ENCODE peak calls at places on chromosome 16, in eight cellular contexts. One of them, this sample, is unnamed.

GRCh38 chr16:30949655-30950515 is 1.0 kb downstream of the ORAI3 start:
- DNase-seq in NCI-H1436 treated with DMSO at 0.1 percent for 48 hours: no peak
- DNase-seq in activated T-cell treated with anti-CD3 and anti-CD28 coated beads for 4 hours: no peak
- DNase-seq in PC-9: peak
- DNase-seq in NCI-H1092 treated with DMSO at 0.1 percent for 48 hours: no peak
- DNase-seq in ureter: peak
- DNase-seq in aorta: peak
- DNase-seq in mesothelial cell of epicardium: no peak
- DNase-seq in this sample: no peak

GRCh38 chr16:85704900-85705846 is 16.4 kb upstream of the GINS2 start:
- DNase-seq in activated T-cell treated with anti-CD3 and anti-CD28 coated beads for 4 hours: no peak
- DNase-seq in NCI-H1436 treated with DMSO at 0.1 percent for 48 hours: no peak
- DNase-seq in aorta: no peak
- DNase-seq in ureter: no peak
- DNase-seq in NCI-H1092 treated with DMSO at 0.1 percent for 48 hours: no peak
- DNase-seq in mesothelial cell of epicardium: no peak
- DNase-seq in PC-9: no peak
- DNase-seq in this sample: no peak

GRCh38 chr16:57531635-57532220 is 4.6 kb downstream of the CCDC102A start:
- DNase-seq in NCI-H1092 treated with DMSO at 0.1 percent for 48 hours: no peak
- DNase-seq in aorta: peak
- DNase-seq in NCI-H1436 treated with DMSO at 0.1 percent for 48 hours: no peak
- DNase-seq in ureter: peak
- DNase-seq in mesothelial cell of epicardium: no peak
- DNase-seq in PC-9: no peak
- DNase-seq in activated T-cell treated with anti-CD3 and anti-CD28 coated beads for 4 hours: no peak
- DNase-seq in this sample: no peak

GRCh38 chr16:25747160-25747758 is 55.5 kb downstream of the HS3ST4 start:
- DNase-seq in activated T-cell treated with anti-CD3 and anti-CD28 coated beads for 4 hours: no peak
- DNase-seq in aorta: no peak
- DNase-seq in NCI-H1436 treated with DMSO at 0.1 percent for 48 hours: no peak
- DNase-seq in mesothelial cell of epicardium: peak
- DNase-seq in PC-9: peak
- DNase-seq in ureter: no peak
- DNase-seq in NCI-H1092 treated with DMSO at 0.1 percent for 48 hours: no peak
- DNase-seq in this sample: no peak

GRCh38 chr16:12158428-12158827 is 181.9 kb downstream of the SNX29 start:
- DNase-seq in activated T-cell treated with anti-CD3 and anti-CD28 coated beads for 4 hours: no peak
- DNase-seq in ureter: no peak
- DNase-seq in mesothelial cell of epicardium: no peak
- DNase-seq in PC-9: no peak
- DNase-seq in NCI-H1092 treated with DMSO at 0.1 percent for 48 hours: no peak
- DNase-seq in aorta: no peak
- DNase-seq in NCI-H1436 treated with DMSO at 0.1 percent for 48 hours: no peak
- DNase-seq in this sample: no peak

GRCh38 chr16:89422905-89423630 is 67.3 kb downstream of the ANKRD11 start:
- DNase-seq in ureter: no peak
- DNase-seq in PC-9: no peak
- DNase-seq in NCI-H1436 treated with DMSO at 0.1 percent for 48 hours: no peak
- DNase-seq in aorta: no peak
- DNase-seq in activated T-cell treated with anti-CD3 and anti-CD28 coated beads for 4 hours: peak
- DNase-seq in NCI-H1092 treated with DMSO at 0.1 percent for 48 hours: no peak
- DNase-seq in mesothelial cell of epicardium: no peak
- DNase-seq in this sample: peak

GRCh38 chr16:87445486-87445885 is 47.3 kb downstream of the ZCCHC14 start:
- DNase-seq in PC-9: no peak
- DNase-seq in NCI-H1092 treated with DMSO at 0.1 percent for 48 hours: no peak
- DNase-seq in NCI-H1436 treated with DMSO at 0.1 percent for 48 hours: no peak
- DNase-seq in activated T-cell treated with anti-CD3 and anti-CD28 coated beads for 4 hours: no peak
- DNase-seq in ureter: no peak
- DNase-seq in aorta: no peak
- DNase-seq in mesothelial cell of epicardium: no peak
- DNase-seq in this sample: no peak

GRCh38 chr16:48385272-48385953 is at the start of gene SIAH1:
- DNase-seq in aorta: peak
- DNase-seq in NCI-H1436 treated with DMSO at 0.1 percent for 48 hours: no peak
- DNase-seq in ureter: peak
- DNase-seq in activated T-cell treated with anti-CD3 and anti-CD28 coated beads for 4 hours: peak
- DNase-seq in NCI-H1092 treated with DMSO at 0.1 percent for 48 hours: peak
- DNase-seq in mesothelial cell of epicardium: peak
- DNase-seq in PC-9: peak
- DNase-seq in this sample: peak

GRCh38 chr16:82034981-82035612 is at the start of gene HSD17B2:
- DNase-seq in ureter: peak
- DNase-seq in mesothelial cell of epicardium: no peak
- DNase-seq in PC-9: no peak
- DNase-seq in NCI-H1436 treated with DMSO at 0.1 percent for 48 hours: no peak
- DNase-seq in aorta: no peak
- DNase-seq in activated T-cell treated with anti-CD3 and anti-CD28 coated beads for 4 hours: no peak
- DNase-seq in NCI-H1092 treated with DMSO at 0.1 percent for 48 hours: no peak
- DNase-seq in this sample: no peak

GRCh38 chr16:85261657-85262557 is 149.6 kb upstream of the CIBAR2 start:
- DNase-seq in NCI-H1092 treated with DMSO at 0.1 percent for 48 hours: no peak
- DNase-seq in mesothelial cell of epicardium: no peak
- DNase-seq in aorta: no peak
- DNase-seq in ureter: no peak
- DNase-seq in NCI-H1436 treated with DMSO at 0.1 percent for 48 hours: no peak
- DNase-seq in PC-9: no peak
- DNase-seq in activated T-cell treated with anti-CD3 and anti-CD28 coated beads for 4 hours: no peak
- DNase-seq in this sample: no peak

GRCh38 chr16:85395207-85395912 is 217.8 kb upstream of the GSE1 start:
- DNase-seq in ureter: peak
- DNase-seq in NCI-H1436 treated with DMSO at 0.1 percent for 48 hours: peak
- DNase-seq in NCI-H1092 treated with DMSO at 0.1 percent for 48 hours: peak
- DNase-seq in mesothelial cell of epicardium: peak
- DNase-seq in PC-9: peak
- DNase-seq in aorta: peak
- DNase-seq in activated T-cell treated with anti-CD3 and anti-CD28 coated beads for 4 hours: no peak
- DNase-seq in this sample: no peak

GRCh38 chr16:20747030-20747816 is 5.6 kb upstream of the THUMPD1 start:
- DNase-seq in ureter: no peak
- DNase-seq in activated T-cell treated with anti-CD3 and anti-CD28 coated beads for 4 hours: no peak
- DNase-seq in aorta: no peak
- DNase-seq in mesothelial cell of epicardium: no peak
- DNase-seq in NCI-H1092 treated with DMSO at 0.1 percent for 48 hours: no peak
- DNase-seq in NCI-H1436 treated with DMSO at 0.1 percent for 48 hours: no peak
- DNase-seq in PC-9: no peak
- DNase-seq in this sample: no peak

GRCh38 chr16:22161999-22162657 is at the start of gene SDR42E2:
- DNase-seq in activated T-cell treated with anti-CD3 and anti-CD28 coated beads for 4 hours: peak
- DNase-seq in ureter: no peak
- DNase-seq in NCI-H1436 treated with DMSO at 0.1 percent for 48 hours: no peak
- DNase-seq in PC-9: peak
- DNase-seq in mesothelial cell of epicardium: no peak
- DNase-seq in NCI-H1092 treated with DMSO at 0.1 percent for 48 hours: no peak
- DNase-seq in aorta: peak
- DNase-seq in this sample: peak

GRCh38 chr16:88382491-88383400 is at the start of gene ZNF469:
- DNase-seq in activated T-cell treated with anti-CD3 and anti-CD28 coated beads for 4 hours: no peak
- DNase-seq in NCI-H1092 treated with DMSO at 0.1 percent for 48 hours: no peak
- DNase-seq in PC-9: peak
- DNase-seq in aorta: peak
- DNase-seq in NCI-H1436 treated with DMSO at 0.1 percent for 48 hours: no peak
- DNase-seq in mesothelial cell of epicardium: peak
- DNase-seq in ureter: no peak
- DNase-seq in this sample: no peak

GRCh38 chr16:57591086-57591869 is 37.2 kb upstream of the ADGRG1 start:
- DNase-seq in PC-9: peak
- DNase-seq in mesothelial cell of epicardium: peak
- DNase-seq in activated T-cell treated with anti-CD3 and anti-CD28 coated beads for 4 hours: peak
- DNase-seq in ureter: peak
- DNase-seq in NCI-H1436 treated with DMSO at 0.1 percent for 48 hours: no peak
- DNase-seq in aorta: peak
- DNase-seq in NCI-H1092 treated with DMSO at 0.1 percent for 48 hours: peak
- DNase-seq in this sample: peak

GRCh38 chr16:24151482-24151939 is 104.6 kb upstream of the CACNG3 start:
- DNase-seq in ureter: no peak
- DNase-seq in aorta: no peak
- DNase-seq in PC-9: no peak
- DNase-seq in NCI-H1092 treated with DMSO at 0.1 percent for 48 hours: peak
- DNase-seq in mesothelial cell of epicardium: no peak
- DNase-seq in NCI-H1436 treated with DMSO at 0.1 percent for 48 hours: no peak
- DNase-seq in activated T-cell treated with anti-CD3 and anti-CD28 coated beads for 4 hours: no peak
- DNase-seq in this sample: no peak

GRCh38 chr16:2253293-2253692 is 1.9 kb upstream of the ECI1 start:
- DNase-seq in NCI-H1092 treated with DMSO at 0.1 percent for 48 hours: no peak
- DNase-seq in aorta: no peak
- DNase-seq in NCI-H1436 treated with DMSO at 0.1 percent for 48 hours: no peak
- DNase-seq in mesothelial cell of epicardium: no peak
- DNase-seq in PC-9: no peak
- DNase-seq in activated T-cell treated with anti-CD3 and anti-CD28 coated beads for 4 hours: no peak
- DNase-seq in ureter: no peak
- DNase-seq in this sample: no peak

GRCh38 chr16:65392831-65393565 is 271.1 kb upstream of the CDH11 start:
- DNase-seq in mesothelial cell of epicardium: no peak
- DNase-seq in PC-9: no peak
- DNase-seq in NCI-H1092 treated with DMSO at 0.1 percent for 48 hours: no peak
- DNase-seq in activated T-cell treated with anti-CD3 and anti-CD28 coated beads for 4 hours: no peak
- DNase-seq in ureter: no peak
- DNase-seq in aorta: no peak
- DNase-seq in NCI-H1436 treated with DMSO at 0.1 percent for 48 hours: no peak
- DNase-seq in this sample: no peak

GRCh38 chr16:2523801-2524231 is 3.6 kb downstream of the AMDHD2 start:
- DNase-seq in PC-9: no peak
- DNase-seq in NCI-H1436 treated with DMSO at 0.1 percent for 48 hours: no peak
- DNase-seq in mesothelial cell of epicardium: no peak
- DNase-seq in ureter: no peak
- DNase-seq in activated T-cell treated with anti-CD3 and anti-CD28 coated beads for 4 hours: no peak
- DNase-seq in aorta: no peak
- DNase-seq in NCI-H1092 treated with DMSO at 0.1 percent for 48 hours: no peak
- DNase-seq in this sample: no peak

GRCh38 chr16:68786685-68787418 is 49.8 kb downstream of the CDH1 start:
- DNase-seq in NCI-H1436 treated with DMSO at 0.1 percent for 48 hours: peak
- DNase-seq in ureter: no peak
- DNase-seq in PC-9: no peak
- DNase-seq in activated T-cell treated with anti-CD3 and anti-CD28 coated beads for 4 hours: no peak
- DNase-seq in mesothelial cell of epicardium: no peak
- DNase-seq in aorta: no peak
- DNase-seq in NCI-H1092 treated with DMSO at 0.1 percent for 48 hours: peak
- DNase-seq in this sample: no peak

GRCh38 chr16:534089-534635 is 6.7 kb downstream of the CAPN15 start:
- DNase-seq in PC-9: peak
- DNase-seq in mesothelial cell of epicardium: no peak
- DNase-seq in ureter: no peak
- DNase-seq in aorta: no peak
- DNase-seq in NCI-H1092 treated with DMSO at 0.1 percent for 48 hours: no peak
- DNase-seq in NCI-H1436 treated with DMSO at 0.1 percent for 48 hours: no peak
- DNase-seq in activated T-cell treated with anti-CD3 and anti-CD28 coated beads for 4 hours: no peak
- DNase-seq in this sample: no peak

GRCh38 chr16:89581861-89582563 is 6.5 kb downstream of the CPNE7 start:
- DNase-seq in activated T-cell treated with anti-CD3 and anti-CD28 coated beads for 4 hours: no peak
- DNase-seq in ureter: peak
- DNase-seq in aorta: no peak
- DNase-seq in mesothelial cell of epicardium: no peak
- DNase-seq in NCI-H1436 treated with DMSO at 0.1 percent for 48 hours: no peak
- DNase-seq in PC-9: peak
- DNase-seq in NCI-H1092 treated with DMSO at 0.1 percent for 48 hours: peak
- DNase-seq in this sample: no peak

GRCh38 chr16:2032285-2033056 is 5.8 kb downstream of the NHERF2 start:
- DNase-seq in aorta: no peak
- DNase-seq in ureter: no peak
- DNase-seq in activated T-cell treated with anti-CD3 and anti-CD28 coated beads for 4 hours: no peak
- DNase-seq in PC-9: no peak
- DNase-seq in mesothelial cell of epicardium: no peak
- DNase-seq in NCI-H1092 treated with DMSO at 0.1 percent for 48 hours: no peak
- DNase-seq in NCI-H1436 treated with DMSO at 0.1 percent for 48 hours: no peak
- DNase-seq in this sample: no peak

GRCh38 chr16:83247767-83248372 is 559.9 kb upstream of the HSBP1 start:
- DNase-seq in ureter: no peak
- DNase-seq in NCI-H1092 treated with DMSO at 0.1 percent for 48 hours: no peak
- DNase-seq in mesothelial cell of epicardium: no peak
- DNase-seq in PC-9: no peak
- DNase-seq in aorta: no peak
- DNase-seq in NCI-H1436 treated with DMSO at 0.1 percent for 48 hours: no peak
- DNase-seq in activated T-cell treated with anti-CD3 and anti-CD28 coated beads for 4 hours: no peak
- DNase-seq in this sample: no peak

GRCh38 chr16:102060-102855 is 24.2 kb downstream of the MPG start:
- DNase-seq in PC-9: no peak
- DNase-seq in mesothelial cell of epicardium: no peak
- DNase-seq in ureter: no peak
- DNase-seq in aorta: peak
- DNase-seq in activated T-cell treated with anti-CD3 and anti-CD28 coated beads for 4 hours: no peak
- DNase-seq in NCI-H1092 treated with DMSO at 0.1 percent for 48 hours: no peak
- DNase-seq in NCI-H1436 treated with DMSO at 0.1 percent for 48 hours: no peak
- DNase-seq in this sample: no peak

GRCh38 chr16:85422374-85423185 is 190.5 kb upstream of the GSE1 start:
- DNase-seq in NCI-H1436 treated with DMSO at 0.1 percent for 48 hours: no peak
- DNase-seq in ureter: peak
- DNase-seq in mesothelial cell of epicardium: peak
- DNase-seq in aorta: peak
- DNase-seq in PC-9: peak
- DNase-seq in activated T-cell treated with anti-CD3 and anti-CD28 coated beads for 4 hours: no peak
- DNase-seq in NCI-H1092 treated with DMSO at 0.1 percent for 48 hours: peak
- DNase-seq in this sample: no peak

GRCh38 chr16:58418601-58419000 is 26.3 kb downstream of the GINS3 start:
- DNase-seq in NCI-H1092 treated with DMSO at 0.1 percent for 48 hours: no peak
- DNase-seq in aorta: no peak
- DNase-seq in PC-9: peak
- DNase-seq in ureter: no peak
- DNase-seq in NCI-H1436 treated with DMSO at 0.1 percent for 48 hours: no peak
- DNase-seq in mesothelial cell of epicardium: no peak
- DNase-seq in activated T-cell treated with anti-CD3 and anti-CD28 coated beads for 4 hours: no peak
- DNase-seq in this sample: no peak

GRCh38 chr16:31094088-31094423 is 541 bp downstream of the VKORC1 start:
- DNase-seq in activated T-cell treated with anti-CD3 and anti-CD28 coated beads for 4 hours: no peak
- DNase-seq in aorta: peak
- DNase-seq in NCI-H1436 treated with DMSO at 0.1 percent for 48 hours: no peak
- DNase-seq in mesothelial cell of epicardium: no peak
- DNase-seq in NCI-H1092 treated with DMSO at 0.1 percent for 48 hours: no peak
- DNase-seq in PC-9: no peak
- DNase-seq in ureter: no peak
- DNase-seq in this sample: no peak

GRCh38 chr16:77238593-77238992 is 39.4 kb downstream of the SYCE1L start:
- DNase-seq in ureter: no peak
- DNase-seq in NCI-H1436 treated with DMSO at 0.1 percent for 48 hours: peak
- DNase-seq in NCI-H1092 treated with DMSO at 0.1 percent for 48 hours: peak
- DNase-seq in aorta: no peak
- DNase-seq in PC-9: no peak
- DNase-seq in activated T-cell treated with anti-CD3 and anti-CD28 coated beads for 4 hours: no peak
- DNase-seq in mesothelial cell of epicardium: no peak
- DNase-seq in this sample: no peak

GRCh38 chr16:17743158-17743557 is 272.4 kb upstream of the XYLT1 start:
- DNase-seq in aorta: no peak
- DNase-seq in ureter: no peak
- DNase-seq in NCI-H1092 treated with DMSO at 0.1 percent for 48 hours: no peak
- DNase-seq in activated T-cell treated with anti-CD3 and anti-CD28 coated beads for 4 hours: no peak
- DNase-seq in NCI-H1436 treated with DMSO at 0.1 percent for 48 hours: no peak
- DNase-seq in mesothelial cell of epicardium: no peak
- DNase-seq in PC-9: no peak
- DNase-seq in this sample: no peak

GRCh38 chr16:35411156-35411555 is 1951.7 kb downstream of the TP53TG3F start:
- DNase-seq in ureter: no peak
- DNase-seq in NCI-H1092 treated with DMSO at 0.1 percent for 48 hours: no peak
- DNase-seq in aorta: no peak
- DNase-seq in activated T-cell treated with anti-CD3 and anti-CD28 coated beads for 4 hours: no peak
- DNase-seq in mesothelial cell of epicardium: no peak
- DNase-seq in NCI-H1436 treated with DMSO at 0.1 percent for 48 hours: no peak
- DNase-seq in PC-9: no peak
- DNase-seq in this sample: no peak

GRCh38 chr16:8935989-8936388 is 27.7 kb downstream of the USP7 start:
- DNase-seq in mesothelial cell of epicardium: no peak
- DNase-seq in aorta: no peak
- DNase-seq in NCI-H1092 treated with DMSO at 0.1 percent for 48 hours: no peak
- DNase-seq in NCI-H1436 treated with DMSO at 0.1 percent for 48 hours: no peak
- DNase-seq in ureter: no peak
- DNase-seq in activated T-cell treated with anti-CD3 and anti-CD28 coated beads for 4 hours: no peak
- DNase-seq in PC-9: no peak
- DNase-seq in this sample: no peak

GRCh38 chr16:50774405-50774804 is 32.5 kb downstream of the CYLD start:
- DNase-seq in NCI-H1436 treated with DMSO at 0.1 percent for 48 hours: no peak
- DNase-seq in NCI-H1092 treated with DMSO at 0.1 percent for 48 hours: no peak
- DNase-seq in mesothelial cell of epicardium: no peak
- DNase-seq in ureter: no peak
- DNase-seq in activated T-cell treated with anti-CD3 and anti-CD28 coated beads for 4 hours: no peak
- DNase-seq in aorta: no peak
- DNase-seq in PC-9: no peak
- DNase-seq in this sample: no peak